ENCODE peak calls at places on chromosome 7, in nine cellular contexts. One of them, this sample, is unnamed.

GRCh38 chr7:125382401-125382800 is 452.8 kb upstream of the POT1 start:
- DNase-seq in A172: no peak
- DNase-seq in stimulated activated naive CD4-positive, alpha-beta T cell: no peak
- DNase-seq in glutamatergic neuron: no peak
- DNase-seq in A549: no peak
- DNase-seq in AG10803: no peak
- DNase-seq in substantia nigra: no peak
- DNase-seq in fibroblast of mammary gland: no peak
- DNase-seq in activated CD4-positive, CD25-positive, alpha-beta regulatory T cell treated with anti-CD3 and anti-CD28 coated beads, Interleukin-2, amount 50 U/mL, for 72 hours: no peak
- DNase-seq in this sample: no peak

GRCh38 chr7:22184549-22185199 is 172.3 kb downstream of the RAPGEF5 start:
- DNase-seq in A172: no peak
- DNase-seq in stimulated activated naive CD4-positive, alpha-beta T cell: no peak
- DNase-seq in glutamatergic neuron: no peak
- DNase-seq in A549: no peak
- DNase-seq in AG10803: no peak
- DNase-seq in substantia nigra: no peak
- DNase-seq in fibroblast of mammary gland: no peak
- DNase-seq in activated CD4-positive, CD25-positive, alpha-beta regulatory T cell treated with anti-CD3 and anti-CD28 coated beads, Interleukin-2, amount 50 U/mL, for 72 hours: no peak
- DNase-seq in this sample: no peak

GRCh38 chr7:112985377-112985987 is 101.1 kb downstream of the GPR85 start:
- DNase-seq in A172: peak
- DNase-seq in stimulated activated naive CD4-positive, alpha-beta T cell: no peak
- DNase-seq in glutamatergic neuron: no peak
- DNase-seq in A549: no peak
- DNase-seq in AG10803: peak
- DNase-seq in substantia nigra: no peak
- DNase-seq in fibroblast of mammary gland: peak
- DNase-seq in activated CD4-positive, CD25-positive, alpha-beta regulatory T cell treated with anti-CD3 and anti-CD28 coated beads, Interleukin-2, amount 50 U/mL, for 72 hours: no peak
- DNase-seq in this sample: peak

GRCh38 chr7:107446988-107447387 is 22.9 kb upstream of the GPR22 start:
- DNase-seq in A172: peak
- DNase-seq in stimulated activated naive CD4-positive, alpha-beta T cell: no peak
- DNase-seq in glutamatergic neuron: no peak
- DNase-seq in A549: no peak
- DNase-seq in AG10803: peak
- DNase-seq in substantia nigra: no peak
- DNase-seq in fibroblast of mammary gland: peak
- DNase-seq in activated CD4-positive, CD25-positive, alpha-beta regulatory T cell treated with anti-CD3 and anti-CD28 coated beads, Interleukin-2, amount 50 U/mL, for 72 hours: no peak
- DNase-seq in this sample: no peak

GRCh38 chr7:135194494-135195095 is 16.7 kb downstream of the WDR91 start:
- DNase-seq in A172: no peak
- DNase-seq in stimulated activated naive CD4-positive, alpha-beta T cell: no peak
- DNase-seq in glutamatergic neuron: no peak
- DNase-seq in A549: no peak
- DNase-seq in AG10803: no peak
- DNase-seq in substantia nigra: no peak
- DNase-seq in fibroblast of mammary gland: peak
- DNase-seq in activated CD4-positive, CD25-positive, alpha-beta regulatory T cell treated with anti-CD3 and anti-CD28 coated beads, Interleukin-2, amount 50 U/mL, for 72 hours: no peak
- DNase-seq in this sample: no peak

GRCh38 chr7:158733762-158734494 is 29.3 kb upstream of the NCAPG2 start:
- DNase-seq in A172: no peak
- DNase-seq in stimulated activated naive CD4-positive, alpha-beta T cell: no peak
- DNase-seq in glutamatergic neuron: no peak
- DNase-seq in A549: no peak
- DNase-seq in AG10803: no peak
- DNase-seq in substantia nigra: no peak
- DNase-seq in fibroblast of mammary gland: no peak
- DNase-seq in activated CD4-positive, CD25-positive, alpha-beta regulatory T cell treated with anti-CD3 and anti-CD28 coated beads, Interleukin-2, amount 50 U/mL, for 72 hours: no peak
- DNase-seq in this sample: no peak

GRCh38 chr7:133079296-133079695 is 2.6 kb downstream of the CHCHD3 start:
- DNase-seq in A172: no peak
- DNase-seq in stimulated activated naive CD4-positive, alpha-beta T cell: no peak
- DNase-seq in glutamatergic neuron: no peak
- DNase-seq in A549: no peak
- DNase-seq in AG10803: no peak
- DNase-seq in substantia nigra: no peak
- DNase-seq in fibroblast of mammary gland: no peak
- DNase-seq in activated CD4-positive, CD25-positive, alpha-beta regulatory T cell treated with anti-CD3 and anti-CD28 coated beads, Interleukin-2, amount 50 U/mL, for 72 hours: no peak
- DNase-seq in this sample: no peak

GRCh38 chr7:65731562-65732035 is 141.3 kb upstream of the VKORC1L1 start:
- DNase-seq in A172: no peak
- DNase-seq in stimulated activated naive CD4-positive, alpha-beta T cell: no peak
- DNase-seq in glutamatergic neuron: peak
- DNase-seq in A549: no peak
- DNase-seq in AG10803: peak
- DNase-seq in substantia nigra: no peak
- DNase-seq in fibroblast of mammary gland: no peak
- DNase-seq in activated CD4-positive, CD25-positive, alpha-beta regulatory T cell treated with anti-CD3 and anti-CD28 coated beads, Interleukin-2, amount 50 U/mL, for 72 hours: no peak
- DNase-seq in this sample: no peak

GRCh38 chr7:36287371-36288241 is 102.1 kb upstream of the ANLN start:
- DNase-seq in A172: peak
- DNase-seq in stimulated activated naive CD4-positive, alpha-beta T cell: peak
- DNase-seq in glutamatergic neuron: peak
- DNase-seq in A549: no peak
- DNase-seq in AG10803: no peak
- DNase-seq in substantia nigra: no peak
- DNase-seq in fibroblast of mammary gland: no peak
- DNase-seq in activated CD4-positive, CD25-positive, alpha-beta regulatory T cell treated with anti-CD3 and anti-CD28 coated beads, Interleukin-2, amount 50 U/mL, for 72 hours: no peak
- DNase-seq in this sample: no peak

GRCh38 chr7:16811555-16811954 is 6.8 kb upstream of the AGR2 start:
- DNase-seq in A172: peak
- DNase-seq in stimulated activated naive CD4-positive, alpha-beta T cell: no peak
- DNase-seq in glutamatergic neuron: no peak
- DNase-seq in A549: peak
- DNase-seq in AG10803: peak
- DNase-seq in substantia nigra: no peak
- DNase-seq in fibroblast of mammary gland: peak
- DNase-seq in activated CD4-positive, CD25-positive, alpha-beta regulatory T cell treated with anti-CD3 and anti-CD28 coated beads, Interleukin-2, amount 50 U/mL, for 72 hours: no peak
- DNase-seq in this sample: no peak

GRCh38 chr7:39421251-39421650 is 145.0 kb upstream of the YAE1 start:
- DNase-seq in A172: no peak
- DNase-seq in stimulated activated naive CD4-positive, alpha-beta T cell: no peak
- DNase-seq in glutamatergic neuron: no peak
- DNase-seq in A549: no peak
- DNase-seq in AG10803: no peak
- DNase-seq in substantia nigra: no peak
- DNase-seq in fibroblast of mammary gland: no peak
- DNase-seq in activated CD4-positive, CD25-positive, alpha-beta regulatory T cell treated with anti-CD3 and anti-CD28 coated beads, Interleukin-2, amount 50 U/mL, for 72 hours: no peak
- DNase-seq in this sample: no peak

GRCh38 chr7:129169171-129169643 is 19.2 kb upstream of the SMO start:
- DNase-seq in A172: no peak
- DNase-seq in stimulated activated naive CD4-positive, alpha-beta T cell: peak
- DNase-seq in glutamatergic neuron: peak
- DNase-seq in A549: no peak
- DNase-seq in AG10803: no peak
- DNase-seq in substantia nigra: no peak
- DNase-seq in fibroblast of mammary gland: peak
- DNase-seq in activated CD4-positive, CD25-positive, alpha-beta regulatory T cell treated with anti-CD3 and anti-CD28 coated beads, Interleukin-2, amount 50 U/mL, for 72 hours: no peak
- DNase-seq in this sample: no peak